ENCODE peak calls at places on chromosomes 16 and 17, in ten cellular contexts. B, F, D, M, L, S, O, G, P and U are unnamed samples.

GRCh38 chr17:80564545-80564944 is 19.9 kb downstream of the RPTOR start:
- DNase-seq in F (no peak), G (no peak), M (no peak), O (no peak), P (no peak), B (no peak), D (no peak), S (no peak), L (no peak), U (no peak)

GRCh38 chr17:48970224-48970623 is 1.8 kb upstream of the GIP start:
- DNase-seq in B (no peak), F (no peak), M (no peak), G (no peak), S (no peak), O (no peak), L (no peak), D (no peak), P (no peak), U (peak)

GRCh38 chr16:49023095-49023494 is 258.5 kb downstream of the CBLN1 start:
- DNase-seq in D (no peak), L (no peak), F (no peak), S (no peak), O (peak), G (no peak), B (no peak), M (no peak), P (no peak), U (no peak)

GRCh38 chr17:75048396-75048933 is 1.4 kb downstream of the KCTD2 start:
- DNase-seq in D (no peak), B (no peak), M (no peak), G (no peak), S (no peak), F (peak), P (no peak), O (no peak), L (no peak), U (no peak)

GRCh38 chr16:87541004-87541881 is 48.4 kb upstream of the ZCCHC14 start:
- DNase-seq in G (no peak), P (no peak), L (no peak), F (no peak), O (peak), B (no peak), S (no peak), M (no peak), D (no peak), U (no peak)

GRCh38 chr17:78826426-78826825 is 14.2 kb downstream of the USP36 start:
- DNase-seq in D (no peak), G (no peak), S (no peak), P (no peak), M (no peak), B (no peak), O (peak), L (no peak), F (no peak), U (no peak)

GRCh38 chr16:4625617-4626159 is 1.1 kb downstream of the MGRN1 start:
- DNase-seq in F (no peak), D (no peak), S (no peak), O (no peak), P (no peak), M (no peak), B (no peak), L (no peak), G (no peak), U (no peak)

GRCh38 chr16:10297341-10298006 is 88.4 kb upstream of the ATF7IP2 start:
- DNase-seq in B (no peak), D (no peak), P (no peak), G (peak), O (no peak), L (no peak), F (peak), S (no peak), M (peak), U (no peak)

GRCh38 chr16:52546291-52546941 is 527 bp downstream of the TOX3 start:
- DNase-seq in G (peak), P (no peak), S (no peak), F (no peak), D (no peak), B (no peak), L (no peak), M (peak), O (no peak), U (no peak)

GRCh38 chr17:30273373-30273772 is 18.4 kb downstream of the BLMH start:
- DNase-seq in L (no peak), D (no peak), O (peak), F (no peak), S (no peak), B (no peak), M (no peak), G (no peak), P (no peak), U (no peak)

GRCh38 chr17:45087496-45087975 is 26.4 kb downstream of the NMT1 start:
- DNase-seq in F (no peak), D (no peak), G (no peak), O (peak), B (no peak), M (no peak), L (peak), P (no peak), S (no peak), U (no peak)

GRCh38 chr16:88084881-88085280 is 133.6 kb downstream of the BANP start:
- DNase-seq in S (no peak), B (no peak), O (no peak), M (no peak), F (no peak), P (no peak), L (no peak), D (no peak), G (no peak), U (no peak)

GRCh38 chr16:27531186-27531585 is 18.5 kb downstream of the GTF3C1 start:
- DNase-seq in M (no peak), B (no peak), L (no peak), P (no peak), D (no peak), G (no peak), F (no peak), S (no peak), O (no peak), U (no peak)

GRCh38 chr17:81802048-81802758 is 1.7 kb upstream of the GCGR start:
- DNase-seq in D (no peak), O (no peak), B (no peak), F (no peak), P (no peak), G (no peak), S (no peak), L (no peak), M (no peak), U (no peak)

GRCh38 chr17:78132086-78132676 is 1.6 kb downstream of the TMC8 start:
- DNase-seq in M (peak), D (no peak), P (no peak), L (peak), O (no peak), G (peak), S (peak), B (no peak), F (no peak), U (peak)

GRCh38 chr17:68450391-68450790 is 6.9 kb downstream of the WIPI1 start:
- DNase-seq in P (no peak), O (no peak), M (no peak), G (no peak), S (no peak), F (no peak), B (no peak), L (no peak), D (no peak), U (no peak)

GRCh38 chr16:62638964-62639861 is 603.0 kb upstream of the CDH8 start:
- DNase-seq in S (no peak), D (peak), O (no peak), F (no peak), P (no peak), L (no peak), B (no peak), G (no peak), M (peak), U (no peak)

GRCh38 chr17:52147872-52148271 is 10.6 kb downstream of the CA10 start:
- DNase-seq in B (no peak), F (no peak), G (no peak), L (no peak), O (peak), S (no peak), D (no peak), M (no peak), P (no peak), U (no peak)

GRCh38 chr16:75494696-75495601 is at the start of gene CHST6:
- DNase-seq in F (peak), P (peak), G (peak), B (no peak), L (no peak), D (no peak), M (peak), S (no peak), O (peak), U (no peak)

GRCh38 chr16:73020409-73020884 is 27.5 kb downstream of the ZFHX3 start:
- DNase-seq in M (no peak), F (peak), B (no peak), P (no peak), S (no peak), L (peak), O (peak), D (peak), G (peak), U (peak)

GRCh38 chr17:37219876-37220608 is 155.7 kb upstream of the C17orf78 start:
- DNase-seq in M (no peak), P (no peak), D (no peak), O (no peak), G (no peak), B (no peak), S (no peak), F (no peak), L (no peak), U (no peak)

GRCh38 chr16:30381351-30382041 is 865 bp downstream of the SEPTIN1 start:
- DNase-seq in L (no peak), O (no peak), F (no peak), P (no peak), S (no peak), M (no peak), D (no peak), B (no peak), G (no peak), U (no peak)

GRCh38 chr17:9252525-9252924 is 231.2 kb downstream of the NTN1 start:
- DNase-seq in O (no peak), B (no peak), F (no peak), M (no peak), S (no peak), P (no peak), D (no peak), G (no peak), L (no peak), U (no peak)

GRCh38 chr17:43524945-43525575 is 21.1 kb downstream of the ETV4 start:
- DNase-seq in L (no peak), M (no peak), O (peak), P (no peak), F (no peak), B (no peak), D (no peak), S (no peak), G (peak), U (no peak)

GRCh38 chr17:55155867-55156560 is 108.7 kb upstream of the HLF start:
- DNase-seq in S (no peak), O (no peak), F (no peak), M (no peak), B (no peak), D (no peak), P (no peak), G (no peak), L (no peak), U (no peak)

GRCh38 chr16:3460121-3460520 is 16.6 kb downstream of the NAA60 start:
- DNase-seq in M (no peak), L (no peak), P (no peak), B (no peak), O (no peak), S (no peak), D (no peak), G (no peak), F (no peak), U (no peak)

GRCh38 chr17:28295677-28296578 is 23.1 kb upstream of the TMEM97 start:
- DNase-seq in M (no peak), P (no peak), F (peak), D (no peak), S (no peak), O (no peak), L (no peak), G (no peak), B (no peak), U (no peak)

GRCh38 chr17:6489016-6489550 is 44.8 kb downstream of the PIMREG start:
- DNase-seq in S (no peak), B (no peak), O (no peak), P (no peak), M (no peak), F (no peak), D (no peak), L (no peak), G (no peak), U (peak)

GRCh38 chr16:8721693-8722348 is 47.4 kb downstream of the ABAT start:
- DNase-seq in M (no peak), P (no peak), B (no peak), S (no peak), L (no peak), G (no peak), F (no peak), D (no peak), O (no peak), U (no peak)

GRCh38 chr17:2190014-2190413 is 113.6 kb downstream of the SMG6 start:
- DNase-seq in P (no peak), F (no peak), L (no peak), S (no peak), M (no peak), B (no peak), G (no peak), D (no peak), O (no peak), U (no peak)